ENCODE peak calls at places on chromosome 18, in nine cellular contexts. M is NCI-H774; V is mesenchymal stem cell; Z is astrocyte of the hippocampus; Y is psoas muscle; R is cardiac muscle cell; K is KG1; F is naive thymus-derived CD8-positive, alpha-beta T cell; D is stimulated activated CD4-positive, alpha-beta T cell treated with anti-CD3 and anti-CD28 coated beads, Interleukin-1b, Interleukin-23, amount 100 ng/mL, for 4 hours. X is an unnamed sample.

GRCh38 chr18:77000527-77000926 is 132.1 kb downstream of the MBP start:
- DNase-seq in Y (peak), F (peak), K (no peak), M (peak), V (peak), D (peak), Z (peak), R (peak), X (no peak)

GRCh38 chr18:22282311-22283235 is 113.2 kb downstream of the GATA6 start:
- DNase-seq in D (no peak), K (no peak), Z (peak), M (peak), R (peak), V (peak), Y (no peak), F (peak), X (no peak)

GRCh38 chr18:45844938-45845337 is 19.5 kb downstream of the SIGLEC15 start:
- DNase-seq in V (no peak), R (no peak), Z (no peak), M (no peak), D (no peak), K (no peak), Y (no peak), F (no peak), X (no peak)

GRCh38 chr18:75209952-75210261 is 690 bp upstream of the TSHZ1 start:
- DNase-seq in Y (no peak), M (no peak), K (no peak), V (no peak), Z (no peak), R (no peak), F (no peak), D (no peak), X (no peak)

GRCh38 chr18:78393463-78393862 is 586.2 kb upstream of the SALL3 start:
- DNase-seq in R (no peak), M (no peak), V (no peak), D (no peak), F (no peak), K (no peak), Z (no peak), Y (no peak), X (no peak)

GRCh38 chr18:36284671-36285295 is 12.7 kb upstream of the FHOD3 start:
- DNase-seq in V (peak), D (no peak), K (peak), Z (peak), Y (no peak), R (peak), F (peak), M (peak), X (peak)

GRCh38 chr18:43876286-43877082 is 599.2 kb upstream of the SYT4 start:
- DNase-seq in K (no peak), D (no peak), Y (no peak), F (no peak), R (no peak), V (no peak), M (no peak), Z (peak), X (no peak)

GRCh38 chr18:56716692-56717146 is 65.6 kb downstream of the WDR7 start:
- DNase-seq in Y (no peak), F (no peak), K (no peak), R (no peak), V (no peak), M (no peak), D (no peak), Z (peak), X (no peak)

GRCh38 chr18:75211721-75212625 is 1.4 kb downstream of the TSHZ1 start:
- DNase-seq in F (peak), D (no peak), Y (peak), M (no peak), R (peak), Z (peak), V (peak), K (no peak), X (no peak)

GRCh38 chr18:58541137-58541788 is 87.6 kb downstream of the ALPK2 start:
- DNase-seq in V (peak), R (peak), F (peak), Z (peak), K (no peak), M (no peak), Y (no peak), D (no peak), X (no peak)

GRCh38 chr18:79525556-79526467 is 130.1 kb downstream of the NFATC1 start:
- DNase-seq in M (no peak), Y (peak), K (no peak), F (no peak), R (peak), D (no peak), Z (peak), V (no peak), X (no peak)

GRCh38 chr18:36349552-36349951 is 52.0 kb downstream of the FHOD3 start:
- DNase-seq in K (no peak), M (no peak), Z (no peak), V (no peak), Y (peak), F (no peak), D (no peak), R (no peak), X (no peak)

GRCh38 chr18:57768557-57769326 is 34.4 kb downstream of the ATP8B1 start:
- DNase-seq in F (no peak), K (no peak), V (no peak), D (no peak), Y (peak), M (no peak), Z (no peak), R (peak), X (peak)

GRCh38 chr18:55097406-55098170 is 138.3 kb upstream of the CCDC68 start:
- DNase-seq in R (no peak), D (no peak), V (peak), K (no peak), Z (peak), Y (no peak), M (no peak), F (no peak), X (peak)

GRCh38 chr18:69845588-69846506 is 101.8 kb downstream of the CD226 start:
- DNase-seq in D (no peak), F (peak), Z (peak), K (no peak), V (peak), R (peak), M (no peak), Y (no peak), X (no peak)

GRCh38 chr18:11955299-11956029 is 25.8 kb upstream of the IMPA2 start:
- DNase-seq in R (peak), Y (peak), D (no peak), Z (peak), M (peak), V (peak), K (no peak), F (no peak), X (peak)

GRCh38 chr18:12086249-12086648 is 7.4 kb upstream of the ANKRD62 start:
- DNase-seq in M (peak), Z (no peak), D (no peak), R (no peak), K (no peak), V (no peak), Y (no peak), F (no peak), X (no peak)

GRCh38 chr18:10526211-10526949 is 553 bp downstream of the NAPG start:
- DNase-seq in Y (peak), Z (peak), M (peak), R (peak), F (no peak), K (peak), V (peak), D (peak), X (no peak)

GRCh38 chr18:32468147-32468845 is 2.4 kb downstream of the GAREM1 start:
- DNase-seq in M (no peak), Y (no peak), F (no peak), K (no peak), Z (no peak), D (no peak), R (no peak), V (no peak), X (no peak)

GRCh38 chr18:48838921-48839818 is 111.6 kb downstream of the SMAD7 start:
- DNase-seq in Z (peak), F (no peak), V (peak), D (no peak), Y (peak), K (no peak), M (no peak), R (peak), X (peak)

GRCh38 chr18:74604366-74604765 is 6.7 kb downstream of the ZNF407 start:
- DNase-seq in F (no peak), Z (no peak), M (no peak), K (no peak), V (no peak), Y (no peak), D (no peak), R (no peak), X (no peak)

GRCh38 chr18:10421859-10422258 is 32.6 kb upstream of the APCDD1 start:
- DNase-seq in R (peak), V (no peak), D (no peak), Y (peak), K (no peak), Z (peak), M (no peak), F (no peak), X (no peak)

GRCh38 chr18:48575658-48576453 is 37.0 kb downstream of the CTIF start:
- DNase-seq in Y (no peak), R (no peak), F (no peak), Z (peak), V (no peak), D (no peak), M (no peak), K (no peak), X (no peak)

GRCh38 chr18:2908946-2909335 is 62.1 kb downstream of the EMILIN2 start:
- DNase-seq in Z (no peak), K (no peak), M (no peak), F (no peak), R (no peak), V (no peak), D (no peak), Y (no peak), X (no peak)

GRCh38 chr18:1480309-1480708 is 575.6 kb downstream of the ADCYAP1 start:
- DNase-seq in R (no peak), M (no peak), Y (no peak), Z (no peak), V (no peak), F (no peak), D (no peak), K (no peak), X (no peak)

GRCh38 chr18:58501033-58501432 is 127.9 kb downstream of the ALPK2 start:
- DNase-seq in R (peak), V (no peak), D (no peak), M (no peak), K (no peak), Z (no peak), Y (no peak), F (no peak), X (no peak)

GRCh38 chr18:39939209-39939608 is 2015.8 kb upstream of the PIK3C3 start:
- DNase-seq in F (no peak), M (no peak), Y (no peak), K (no peak), R (no peak), D (no peak), V (no peak), Z (no peak), X (no peak)

GRCh38 chr18:70172225-70172624 is 33.3 kb downstream of the RTTN start:
- DNase-seq in V (peak), Y (no peak), R (peak), F (no peak), D (no peak), Z (peak), M (no peak), K (no peak), X (no peak)

GRCh38 chr18:47929681-47930085 is 776 bp downstream of the SMAD2 start:
- DNase-seq in K (no peak), D (no peak), V (peak), M (no peak), R (peak), Z (no peak), F (no peak), Y (no peak), X (peak)

GRCh38 chr18:44781890-44782289 is 101.2 kb downstream of the SETBP1 start:
- DNase-seq in Y (no peak), M (no peak), R (peak), K (no peak), F (no peak), D (no peak), Z (peak), V (peak), X (peak)

GRCh38 chr18:8696749-8697211 is 8.6 kb upstream of the MTCL1 start:
- DNase-seq in K (peak), D (peak), V (peak), R (peak), Z (peak), F (peak), Y (peak), M (no peak), X (no peak)

GRCh38 chr18:9631814-9632496 is 17.6 kb upstream of the PPP4R1 start:
- DNase-seq in Z (peak), R (peak), F (no peak), D (no peak), V (peak), Y (no peak), M (no peak), K (no peak), X (no peak)

GRCh38 chr18:11676867-11677266 is 12.2 kb upstream of the GNAL start:
- DNase-seq in M (no peak), D (no peak), Z (no peak), K (no peak), Y (no peak), R (peak), F (no peak), V (no peak), X (no peak)

GRCh38 chr18:35010983-35011382 is 30.2 kb upstream of the MAPRE2 start:
- DNase-seq in Z (no peak), K (no peak), D (no peak), F (no peak), M (no peak), Y (no peak), V (no peak), R (peak), X (no peak)

GRCh38 chr18:519019-519879 is 18.7 kb upstream of the COLEC12 start:
- DNase-seq in M (no peak), R (peak), K (peak), D (no peak), F (no peak), Y (peak), Z (peak), V (peak), X (no peak)

GRCh38 chr18:45877403-45877802 is 51.9 kb downstream of the SIGLEC15 start:
- DNase-seq in R (no peak), K (no peak), F (no peak), M (no peak), Y (no peak), Z (no peak), D (no peak), V (no peak), X (no peak)

GRCh38 chr18:30709598-30709997 is 332.9 kb downstream of the DSC3 start:
- DNase-seq in K (no peak), D (no peak), Z (no peak), F (no peak), R (no peak), V (peak), M (no peak), Y (no peak), X (no peak)